ENCODE peak calls at places on chromosomes 16 and 17, in six cellular contexts. N is K562, A is tibial nerve, U is heart left ventricle, Y is cardiac muscle cell, Q is body of pancreas. G is an unnamed sample.
A peak's percentile ranks its signal among the peaks of the same experiment; 100 is the strongest.

GRCh38 chr16:86515780-86516617 is 5.7 kb downstream of the FOXF1 start:
- DNase-seq in N (no peak), A (no peak), U (no peak), Y (peak; percentile 49), Q (no peak), G (no peak)

GRCh38 chr16:54444851-54445523 is 158.4 kb upstream of the IRX3 start:
- DNase-seq in N (no peak), A (no peak), U (no peak), Y (peak; percentile 48), Q (no peak), G (no peak)

GRCh38 chr16:77660311-77660710 is 62.0 kb upstream of the NUDT7 start:
- DNase-seq in N (peak; percentile 13), A (no peak), U (no peak), Y (peak; percentile 61), Q (no peak), G (no peak)

GRCh38 chr16:87056551-87056950 is 260.6 kb downstream of the C16orf95 start:
- DNase-seq in N (no peak), A (no peak), U (no peak), Y (no peak), Q (no peak), G (no peak)

GRCh38 chr16:10878328-10878643 is 1.3 kb downstream of the CIITA start:
- DNase-seq in N (no peak), A (no peak), U (no peak), Y (no peak), Q (no peak), G (no peak)

GRCh38 chr17:35731239-35731931 is at the start of gene RASL10B:
- DNase-seq in N (peak; percentile 93), A (peak; percentile 37), U (peak; percentile 58), Y (peak; percentile 62), Q (peak; percentile 78), G (no peak)

GRCh38 chr16:3088450-3088849 is 10.6 kb downstream of the ZSCAN10 start:
- DNase-seq in N (no peak), A (no peak), U (no peak), Y (no peak), Q (no peak), G (no peak)

GRCh38 chr16:8087597-8088279 is 502.6 kb downstream of the TMEM114 start:
- DNase-seq in N (no peak), A (peak; percentile 9), U (no peak), Y (no peak), Q (no peak), G (no peak)

GRCh38 chr16:60755907-60756306 is 1280.3 kb downstream of the CDH8 start:
- DNase-seq in N (no peak), A (no peak), U (no peak), Y (no peak), Q (no peak), G (no peak)

GRCh38 chr17:64741924-64742670 is 80.0 kb upstream of the SMURF2 start:
- DNase-seq in N (no peak), A (peak; percentile 50), U (peak; percentile 43), Y (peak; percentile 66), Q (peak; percentile 9), G (no peak)

GRCh38 chr17:61461967-61462733 is 9.9 kb downstream of the TBX4 start:
- DNase-seq in N (peak; percentile 28), A (no peak), U (no peak), Y (peak; percentile 18), Q (no peak), G (no peak)
- H3K4me3 ChIP-seq in N (peak overlapping the region; percentile 13), A (peak overlapping the region; percentile 6), U (peak overlapping the region; percentile 25), Y (peak overlapping the region; percentile 20), Q (no peak overlapping the region), G (no peak overlapping the region)

DNA sequence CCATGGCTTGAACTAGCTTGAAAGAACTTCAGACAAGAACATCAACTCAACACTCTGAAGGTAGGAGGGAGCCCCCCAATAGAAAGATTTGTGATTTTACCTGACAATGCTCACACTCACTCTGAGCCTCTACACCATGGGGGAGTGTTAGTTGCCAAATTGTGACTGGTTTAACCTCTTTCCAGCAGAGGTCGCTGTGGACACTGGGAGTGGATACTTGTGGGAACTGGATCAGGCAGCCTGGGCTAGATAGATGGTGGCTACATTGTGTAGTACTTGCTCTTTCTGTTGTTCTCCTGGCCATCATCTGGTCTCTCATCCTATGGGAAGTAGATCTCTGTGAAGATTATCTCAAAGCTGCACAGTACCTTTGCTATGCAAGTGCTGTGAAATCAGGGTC is 2.9 kb downstream of the SMPD3 start:
- DNase-seq in N (peak; percentile 50), A (peak; percentile 48), U (no peak), Y (peak; percentile 50), Q (peak; percentile 58), G (no peak)
- H3K4me3 ChIP-seq in N (no peak overlapping the region), A (no peak overlapping the region), U (no peak overlapping the region), Y (no peak overlapping the region), Q (no peak overlapping the region), G (no peak overlapping the region)

DNA sequence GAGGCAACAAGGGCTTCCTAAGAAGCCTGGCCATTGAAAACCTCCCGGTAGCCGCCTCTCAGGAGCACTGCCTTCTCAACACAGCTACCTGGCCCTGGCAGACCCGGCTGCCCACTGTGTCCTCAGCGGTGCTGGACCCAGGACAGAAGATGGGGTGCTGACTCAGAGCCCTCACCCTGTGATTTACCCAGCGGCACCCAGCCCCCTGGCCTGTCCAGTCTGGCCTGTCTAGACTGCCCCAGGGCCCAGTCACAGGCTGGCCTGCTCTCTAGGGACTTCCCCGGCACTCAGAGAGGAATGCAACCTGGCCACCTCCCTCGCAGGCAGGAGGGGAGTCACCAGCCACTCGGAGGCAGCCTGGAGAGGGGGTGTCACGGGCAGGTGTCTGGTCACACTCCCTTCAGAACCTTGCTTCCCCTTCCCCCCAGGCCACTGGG is 20.1 kb downstream of the PIEZO1 start:
- DNase-seq in N (no peak), A (no peak), U (no peak), Y (no peak), Q (peak; percentile 77), G (no peak)
- H3K4me3 ChIP-seq in N (no peak overlapping the region), A (no peak overlapping the region), U (no peak overlapping the region), Y (no peak overlapping the region), Q (no peak overlapping the region), G (no peak overlapping the region)

DNA sequence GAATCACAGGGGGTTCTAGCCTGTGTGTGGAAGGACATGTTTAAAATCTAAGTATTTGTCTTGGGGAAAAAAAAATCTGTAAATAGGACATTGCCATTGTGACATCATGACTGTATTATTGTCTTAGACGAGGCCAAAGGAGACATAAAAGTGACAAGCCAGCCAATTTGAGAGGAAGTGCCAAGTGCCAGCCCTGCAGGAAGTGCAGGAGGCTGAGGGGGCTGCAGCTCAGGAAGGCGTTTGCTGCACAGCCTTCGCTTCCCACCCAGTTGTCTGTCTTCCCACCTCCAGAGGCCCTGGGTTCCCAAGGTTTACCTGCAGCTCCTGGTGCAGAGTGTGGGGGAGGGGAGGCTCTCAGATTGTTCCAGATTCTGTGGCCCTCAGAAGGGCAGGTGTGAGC is 1.3 kb downstream of the ADCY7 start:
- DNase-seq in N (no peak), A (no peak), U (no peak), Y (no peak), Q (no peak), G (peak; percentile 46)
- H3K4me3 ChIP-seq in N (peak overlapping the region; percentile 54), A (peak overlapping the region; percentile 47), U (no peak overlapping the region), Y (no peak overlapping the region), Q (no peak overlapping the region), G (peak overlapping the region; percentile 98)

DNA sequence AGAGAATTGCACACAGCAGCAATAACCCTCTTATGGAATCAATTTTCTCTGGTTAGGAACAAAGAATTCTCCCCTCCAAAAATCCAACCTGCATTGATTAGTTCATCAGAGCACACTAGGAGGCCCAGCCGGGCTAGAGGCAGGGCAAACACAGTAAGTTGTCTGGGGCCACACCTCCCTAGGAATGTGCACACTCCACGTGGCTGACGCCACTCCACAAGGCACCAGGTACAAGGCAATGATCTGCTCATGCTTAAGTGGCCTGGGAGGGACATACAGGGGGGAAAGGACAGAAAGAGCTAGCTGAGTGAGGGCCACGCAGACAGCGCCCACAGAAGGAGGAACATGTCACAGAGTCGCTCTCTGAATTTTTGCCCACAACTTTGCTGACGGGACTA is 107.6 kb downstream of the SLC39A11 start:
- DNase-seq in N (no peak), A (no peak), U (no peak), Y (peak; percentile 38), Q (no peak), G (no peak)
- H3K4me3 ChIP-seq in N (no peak overlapping the region), A (no peak overlapping the region), U (no peak overlapping the region), Y (no peak overlapping the region), Q (no peak overlapping the region), G (no peak overlapping the region)

GRCh38 chr17:49438439-49438861 is 23.8 kb upstream of the PHB1 start:
- DNase-seq in N (no peak), A (no peak), U (no peak), Y (no peak), Q (no peak), G (no peak)

GRCh38 chr17:49437696-49438438 is 23.2 kb upstream of the PHB1 start:
- DNase-seq in N (no peak), A (no peak), U (no peak), Y (no peak), Q (no peak), G (no peak)

GRCh38 chr17:49439673-49440571 is 25.2 kb upstream of the PHB1 start:
- DNase-seq in N (no peak), A (no peak), U (no peak), Y (no peak), Q (no peak), G (no peak)

GRCh38 chr17:49439305-49439672 is 24.6 kb upstream of the PHB1 start:
- DNase-seq in N (no peak), A (no peak), U (no peak), Y (no peak), Q (no peak), G (no peak)

DNA sequence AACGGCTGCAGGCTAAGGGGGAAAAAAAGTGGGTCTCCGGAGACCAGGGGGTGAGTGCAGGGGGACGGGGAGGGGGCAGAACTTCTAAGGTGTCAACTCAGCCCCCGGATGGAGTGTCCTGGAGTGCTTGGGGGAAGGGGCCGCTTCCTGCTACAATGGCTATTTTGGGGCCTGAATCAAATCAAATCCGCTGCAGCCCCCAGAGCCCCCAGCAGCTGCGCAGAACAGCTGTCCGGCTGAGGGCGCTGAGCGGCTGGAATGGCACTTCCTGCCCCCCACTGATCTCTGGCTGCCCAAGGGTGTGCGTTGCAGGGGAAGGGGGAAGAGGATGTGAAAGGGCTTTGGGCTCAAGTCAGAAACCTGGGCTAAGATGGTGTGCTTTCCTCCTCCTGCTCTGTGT is 24.2 kb upstream of the PHB1 start:
- DNase-seq in N (no peak), A (no peak), U (no peak), Y (peak; percentile 13), Q (no peak), G (no peak)
- H3K4me3 ChIP-seq in N (no peak overlapping the region), A (no peak overlapping the region), U (no peak overlapping the region), Y (no peak overlapping the region), Q (no peak overlapping the region), G (no peak overlapping the region)

DNA sequence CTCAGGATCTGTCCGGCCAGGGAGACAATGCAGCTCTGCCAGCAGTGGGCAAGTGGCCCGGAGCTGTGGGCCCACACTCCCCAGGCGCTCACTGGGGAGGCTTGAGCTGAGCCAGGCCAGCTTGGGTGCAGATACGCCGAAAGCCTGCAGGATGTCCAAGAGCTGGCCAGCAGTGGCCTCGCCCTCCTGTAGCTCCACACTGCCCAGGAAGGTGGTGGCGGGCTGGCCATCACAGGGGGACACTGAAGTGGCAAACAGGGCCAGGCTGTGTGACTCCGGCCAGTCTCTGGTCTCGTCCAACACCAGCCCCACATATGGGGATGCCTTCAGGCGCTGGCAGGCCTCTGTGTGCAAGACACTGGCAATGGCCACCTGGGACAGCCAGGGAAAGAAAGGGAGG is 9.6 kb downstream of the C17orf113 start:
- DNase-seq in N (no peak), A (no peak), U (no peak), Y (no peak), Q (no peak), G (no peak)
- H3K4me3 ChIP-seq in N (no peak overlapping the region), A (no peak overlapping the region), U (no peak overlapping the region), Y (no peak overlapping the region), Q (no peak overlapping the region), G (no peak overlapping the region)